ENCODE peak calls at places on chromosomes 3 and 15, in five cellular contexts. One of them, this sample, is unnamed.

GRCh38 chr3:52798978-52799476 is 4.4 kb downstream of the ITIH3 start:
- DNase-seq in AG09309: no peak
- DNase-seq in dorsolateral prefrontal cortex: no peak
- DNase-seq in GM23338: peak
- DNase-seq in lower leg skin: no peak
- DNase-seq in this sample: no peak

GRCh38 chr3:162978136-162978535 is 1481.5 kb downstream of the OTOL1 start:
- DNase-seq in AG09309: no peak
- DNase-seq in dorsolateral prefrontal cortex: no peak
- DNase-seq in GM23338: no peak
- DNase-seq in lower leg skin: no peak
- DNase-seq in this sample: no peak

GRCh38 chr3:38454179-38454883 is 641 bp downstream of the ACVR2B start:
- DNase-seq in AG09309: no peak
- DNase-seq in dorsolateral prefrontal cortex: no peak
- DNase-seq in GM23338: peak
- DNase-seq in lower leg skin: peak
- DNase-seq in this sample: no peak

GRCh38 chr3:139202226-139202958 is 141.4 kb upstream of the MRPS22 start:
- DNase-seq in AG09309: no peak
- DNase-seq in dorsolateral prefrontal cortex: no peak
- DNase-seq in GM23338: peak
- DNase-seq in lower leg skin: no peak
- DNase-seq in this sample: no peak

GRCh38 chr3:111227216-111227615 is 155.6 kb downstream of the NECTIN3 start:
- DNase-seq in AG09309: peak
- DNase-seq in dorsolateral prefrontal cortex: no peak
- DNase-seq in GM23338: no peak
- DNase-seq in lower leg skin: no peak
- DNase-seq in this sample: no peak

GRCh38 chr3:12613250-12613649 is 50.7 kb downstream of the RAF1 start:
- DNase-seq in AG09309: no peak
- DNase-seq in dorsolateral prefrontal cortex: no peak
- DNase-seq in GM23338: no peak
- DNase-seq in lower leg skin: no peak
- DNase-seq in this sample: no peak

GRCh38 chr3:25306741-25307140 is 121.3 kb upstream of the RARB start:
- DNase-seq in AG09309: no peak
- DNase-seq in dorsolateral prefrontal cortex: no peak
- DNase-seq in GM23338: no peak
- DNase-seq in lower leg skin: no peak
- DNase-seq in this sample: no peak

GRCh38 chr3:43699864-43700263 is 9.1 kb downstream of the ABHD5 start:
- DNase-seq in AG09309: no peak
- DNase-seq in dorsolateral prefrontal cortex: no peak
- DNase-seq in GM23338: peak
- DNase-seq in lower leg skin: no peak
- DNase-seq in this sample: no peak

GRCh38 chr3:16614033-16615031 is 9.1 kb upstream of the DAZL start:
- DNase-seq in AG09309: no peak
- DNase-seq in dorsolateral prefrontal cortex: no peak
- DNase-seq in GM23338: no peak
- DNase-seq in lower leg skin: no peak
- DNase-seq in this sample: no peak

GRCh38 chr15:55546718-55547117 is 38.7 kb upstream of the DNAAF4 start:
- DNase-seq in AG09309: no peak
- DNase-seq in dorsolateral prefrontal cortex: no peak
- DNase-seq in GM23338: no peak
- DNase-seq in lower leg skin: no peak
- DNase-seq in this sample: no peak

GRCh38 chr15:83288381-83288801 is 3.9 kb upstream of the BNC1 start:
- DNase-seq in AG09309: no peak
- DNase-seq in dorsolateral prefrontal cortex: no peak
- DNase-seq in GM23338: peak
- DNase-seq in lower leg skin: no peak
- DNase-seq in this sample: no peak

GRCh38 chr3:181316481-181316880 is 326.9 kb upstream of the DNAJC19 start:
- DNase-seq in AG09309: no peak
- DNase-seq in dorsolateral prefrontal cortex: no peak
- DNase-seq in GM23338: peak
- DNase-seq in lower leg skin: no peak
- DNase-seq in this sample: no peak

GRCh38 chr15:29952245-29952644 is 130.0 kb upstream of the TJP1 start:
- DNase-seq in AG09309: no peak
- DNase-seq in dorsolateral prefrontal cortex: peak
- DNase-seq in GM23338: no peak
- DNase-seq in lower leg skin: no peak
- DNase-seq in this sample: no peak

GRCh38 chr3:189355481-189356201 is 183.9 kb downstream of the TPRG1 start:
- DNase-seq in AG09309: peak
- DNase-seq in dorsolateral prefrontal cortex: no peak
- DNase-seq in GM23338: peak
- DNase-seq in lower leg skin: no peak
- DNase-seq in this sample: no peak

GRCh38 chr3:143256416-143256815 is 136.8 kb downstream of the CHST2 start:
- DNase-seq in AG09309: no peak
- DNase-seq in dorsolateral prefrontal cortex: no peak
- DNase-seq in GM23338: no peak
- DNase-seq in lower leg skin: no peak
- DNase-seq in this sample: no peak

GRCh38 chr3:173463250-173463649 is 65.7 kb downstream of the NLGN1 start:
- DNase-seq in AG09309: no peak
- DNase-seq in dorsolateral prefrontal cortex: no peak
- DNase-seq in GM23338: no peak
- DNase-seq in lower leg skin: no peak
- DNase-seq in this sample: no peak

GRCh38 chr3:182233957-182234356 is 522.2 kb downstream of the SOX2 start:
- DNase-seq in AG09309: no peak
- DNase-seq in dorsolateral prefrontal cortex: no peak
- DNase-seq in GM23338: no peak
- DNase-seq in lower leg skin: no peak
- DNase-seq in this sample: no peak

GRCh38 chr3:111333642-111334041 is 208.4 kb upstream of the CD96 start:
- DNase-seq in AG09309: no peak
- DNase-seq in dorsolateral prefrontal cortex: no peak
- DNase-seq in GM23338: no peak
- DNase-seq in lower leg skin: no peak
- DNase-seq in this sample: no peak

GRCh38 chr15:82128401-82129143 is 82.8 kb upstream of the MEX3B start:
- DNase-seq in AG09309: no peak
- DNase-seq in dorsolateral prefrontal cortex: no peak
- DNase-seq in GM23338: no peak
- DNase-seq in lower leg skin: no peak
- DNase-seq in this sample: no peak

GRCh38 chr15:34373951-34374350 is 7.0 kb upstream of the LPCAT4 start:
- DNase-seq in AG09309: no peak
- DNase-seq in dorsolateral prefrontal cortex: no peak
- DNase-seq in GM23338: no peak
- DNase-seq in lower leg skin: peak
- DNase-seq in this sample: no peak

GRCh38 chr3:4983739-4984510 is 4.7 kb downstream of the BHLHE40 start:
- DNase-seq in AG09309: peak
- DNase-seq in dorsolateral prefrontal cortex: no peak
- DNase-seq in GM23338: no peak
- DNase-seq in lower leg skin: peak
- DNase-seq in this sample: no peak

GRCh38 chr3:154314152-154314551 is 10.1 kb downstream of the DHX36 start:
- DNase-seq in AG09309: no peak
- DNase-seq in dorsolateral prefrontal cortex: no peak
- DNase-seq in GM23338: peak
- DNase-seq in lower leg skin: no peak
- DNase-seq in this sample: no peak
- H3K4me3 ChIP-seq in AG09309: no peak
- H3K4me3 ChIP-seq in dorsolateral prefrontal cortex: no peak
- H3K4me3 ChIP-seq in GM23338: no peak
- H3K4me3 ChIP-seq in lower leg skin: no peak
- H3K4me3 ChIP-seq in this sample: no peak

DNA sequence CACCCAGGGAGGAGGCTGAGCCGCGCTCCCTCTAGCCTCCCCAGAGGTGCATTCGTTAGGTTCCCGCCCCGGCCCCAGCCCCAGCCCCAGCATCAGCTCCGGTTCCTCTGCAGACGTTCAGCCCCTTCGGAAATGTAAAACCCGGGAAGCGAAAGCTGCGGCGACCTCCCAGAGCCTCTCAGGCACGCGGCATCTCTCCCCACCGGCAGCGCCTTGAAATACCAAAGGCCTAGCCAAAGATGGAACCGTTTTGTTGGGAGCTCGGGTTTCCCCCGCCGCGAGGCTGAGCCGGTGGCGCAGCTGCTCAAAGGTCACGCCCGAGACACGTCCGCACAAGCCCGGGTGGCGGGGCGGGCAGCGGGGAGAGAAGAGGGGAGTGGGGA is 77.8 kb upstream of the HES1 start:
- DNase-seq in AG09309: no peak
- DNase-seq in dorsolateral prefrontal cortex: no peak
- DNase-seq in GM23338: peak
- DNase-seq in lower leg skin: no peak
- DNase-seq in this sample: peak
- H3K4me3 ChIP-seq in AG09309: peak
- H3K4me3 ChIP-seq in dorsolateral prefrontal cortex: peak
- H3K4me3 ChIP-seq in GM23338: peak
- H3K4me3 ChIP-seq in lower leg skin: no peak
- H3K4me3 ChIP-seq in this sample: peak

GRCh38 chr15:84917452-84917851 is 33.0 kb downstream of the SLC28A1 start:
- DNase-seq in AG09309: no peak
- DNase-seq in dorsolateral prefrontal cortex: no peak
- DNase-seq in GM23338: no peak
- DNase-seq in lower leg skin: no peak
- DNase-seq in this sample: no peak

GRCh38 chr15:84914351-84914750 is 29.9 kb downstream of the SLC28A1 start:
- DNase-seq in AG09309: no peak
- DNase-seq in dorsolateral prefrontal cortex: no peak
- DNase-seq in GM23338: no peak
- DNase-seq in lower leg skin: no peak
- DNase-seq in this sample: no peak

GRCh38 chr15:84911879-84912660 is 27.6 kb downstream of the SLC28A1 start:
- DNase-seq in AG09309: peak
- DNase-seq in dorsolateral prefrontal cortex: no peak
- DNase-seq in GM23338: no peak
- DNase-seq in lower leg skin: peak
- DNase-seq in this sample: peak

GRCh38 chr15:84919268-84919667 is 34.8 kb downstream of the SLC28A1 start:
- DNase-seq in AG09309: no peak
- DNase-seq in dorsolateral prefrontal cortex: no peak
- DNase-seq in GM23338: no peak
- DNase-seq in lower leg skin: no peak
- DNase-seq in this sample: no peak

DNA sequence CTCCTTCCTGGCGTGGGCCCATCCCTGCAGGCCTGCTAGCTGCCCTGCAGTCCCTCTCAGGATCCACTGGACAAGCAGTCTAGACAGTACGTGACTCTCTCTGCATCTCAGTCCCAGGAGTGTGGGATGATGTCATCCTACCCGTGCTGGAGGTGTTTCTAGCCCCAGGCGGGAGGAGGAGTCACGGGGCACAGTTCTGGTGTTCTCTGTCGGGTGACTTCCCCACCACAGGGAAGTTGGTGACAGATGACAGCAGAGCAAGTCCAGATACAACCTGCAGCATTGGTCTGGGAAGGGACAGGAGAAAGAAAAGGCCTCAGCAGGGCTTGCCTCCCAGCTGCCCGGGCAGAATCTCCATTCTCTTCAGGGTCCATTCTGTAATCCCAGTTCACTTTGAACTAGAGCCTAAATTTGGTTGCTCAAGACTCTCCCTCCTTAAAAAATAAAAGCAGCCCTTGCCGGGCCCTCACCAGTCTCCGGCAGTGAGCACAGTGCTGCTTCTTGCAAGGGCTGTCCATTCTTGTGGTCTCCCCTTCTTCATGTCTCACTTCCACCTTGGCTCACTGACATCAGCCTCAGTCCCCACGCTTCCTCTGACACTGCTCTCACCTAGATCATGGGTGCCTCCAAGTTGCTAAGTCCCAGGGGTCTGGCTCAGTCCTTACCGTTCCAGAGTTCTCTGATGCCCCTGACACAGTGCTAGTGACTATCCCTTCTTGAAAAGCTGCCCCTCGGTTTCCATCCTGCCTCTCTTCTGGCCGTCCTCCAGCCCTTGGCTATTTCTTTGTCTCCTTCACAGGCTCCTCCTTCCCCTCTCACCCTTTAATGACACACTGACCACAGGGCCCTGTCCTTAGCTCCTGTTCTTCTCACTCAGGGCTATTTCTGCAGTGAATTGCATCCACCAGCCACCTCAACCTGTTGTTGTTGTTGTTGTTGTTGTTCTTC is 30.8 kb downstream of the SLC28A1 start:
- DNase-seq in AG09309: peak
- DNase-seq in dorsolateral prefrontal cortex: no peak
- DNase-seq in GM23338: peak
- DNase-seq in lower leg skin: peak
- DNase-seq in this sample: peak
- H3K4me3 ChIP-seq in AG09309: no peak
- H3K4me3 ChIP-seq in dorsolateral prefrontal cortex: no peak
- H3K4me3 ChIP-seq in GM23338: no peak
- H3K4me3 ChIP-seq in lower leg skin: no peak
- H3K4me3 ChIP-seq in this sample: no peak

GRCh38 chr3:177234121-177234520 is 36.8 kb upstream of the TBL1XR1 start:
- DNase-seq in AG09309: no peak
- DNase-seq in dorsolateral prefrontal cortex: no peak
- DNase-seq in GM23338: no peak
- DNase-seq in lower leg skin: no peak
- DNase-seq in this sample: no peak

GRCh38 chr3:177231237-177231636 is 34.0 kb upstream of the TBL1XR1 start:
- DNase-seq in AG09309: no peak
- DNase-seq in dorsolateral prefrontal cortex: no peak
- DNase-seq in GM23338: no peak
- DNase-seq in lower leg skin: no peak
- DNase-seq in this sample: no peak

GRCh38 chr3:177236704-177237103 is 39.4 kb upstream of the TBL1XR1 start:
- DNase-seq in AG09309: no peak
- DNase-seq in dorsolateral prefrontal cortex: no peak
- DNase-seq in GM23338: no peak
- DNase-seq in lower leg skin: no peak
- DNase-seq in this sample: no peak

GRCh38 chr3:177238661-177239216 is 41.5 kb upstream of the TBL1XR1 start:
- DNase-seq in AG09309: no peak
- DNase-seq in dorsolateral prefrontal cortex: no peak
- DNase-seq in GM23338: no peak
- DNase-seq in lower leg skin: no peak
- DNase-seq in this sample: no peak

DNA sequence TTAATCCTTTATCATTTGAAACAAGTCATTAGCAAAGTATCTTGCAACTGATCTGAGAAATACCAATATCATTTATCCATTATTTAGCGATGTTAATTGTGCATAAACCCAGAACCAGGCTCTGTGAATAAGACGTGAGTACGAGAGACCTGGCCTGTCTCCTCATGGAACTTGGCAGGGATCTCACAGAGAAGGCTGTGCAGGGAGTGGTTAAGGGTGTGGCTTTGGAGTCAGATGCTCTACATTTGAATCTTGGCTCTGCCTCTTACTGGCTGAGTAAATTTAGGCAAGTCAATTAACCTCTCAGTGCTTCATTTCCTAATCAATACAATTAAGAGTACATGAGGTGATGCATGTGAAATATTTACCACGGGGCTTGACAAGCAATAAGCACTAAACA is 39.9 kb upstream of the TBL1XR1 start:
- DNase-seq in AG09309: no peak
- DNase-seq in dorsolateral prefrontal cortex: no peak
- DNase-seq in GM23338: no peak
- DNase-seq in lower leg skin: no peak
- DNase-seq in this sample: no peak
- H3K4me3 ChIP-seq in AG09309: no peak
- H3K4me3 ChIP-seq in dorsolateral prefrontal cortex: no peak
- H3K4me3 ChIP-seq in GM23338: no peak
- H3K4me3 ChIP-seq in lower leg skin: no peak
- H3K4me3 ChIP-seq in this sample: no peak

This sample was measured in coronary artery.